ENCODE peak calls at places on chromosomes 1 and 21, in nine cellular contexts. Q, I, C, A, F, S, H, P and T are unnamed samples.

GRCh38 chr1:150405660-150406059 is 41.7 kb downstream of the RPRD2 start:
- DNase-seq in Q (no peak), I (no peak), C (no peak), A (no peak), F (no peak), S (no peak), H (no peak), P (no peak), T (no peak)

GRCh38 chr1:166903232-166903631 is 27.2 kb upstream of the TADA1 start:
- DNase-seq in Q (no peak), I (no peak), C (no peak), A (no peak), F (no peak), S (no peak), H (no peak), P (no peak), T (no peak)

GRCh38 chr1:92485374-92486250 is 1.1 kb downstream of the GFI1 start:
- DNase-seq in Q (peak), I (peak), C (peak), A (peak), F (no peak), S (no peak), H (no peak), P (peak), T (no peak)

GRCh38 chr1:164440222-164440621 is 118.8 kb upstream of the PBX1 start:
- DNase-seq in Q (no peak), I (no peak), C (no peak), A (peak), F (peak), S (no peak), H (no peak), P (peak), T (no peak)

GRCh38 chr1:212916395-212917133 is 33.8 kb upstream of the VASH2 start:
- DNase-seq in Q (no peak), I (peak), C (no peak), A (peak), F (no peak), S (peak), H (no peak), P (peak), T (no peak)

GRCh38 chr1:37989381-37989930 is 366 bp downstream of the SF3A3 start:
- DNase-seq in Q (no peak), I (peak), C (no peak), A (no peak), F (peak), S (peak), H (no peak), P (peak), T (peak)

GRCh38 chr1:109623601-109624161 is 4.0 kb downstream of the AMPD2 start:
- DNase-seq in Q (no peak), I (no peak), C (no peak), A (no peak), F (no peak), S (no peak), H (peak), P (peak), T (no peak)

GRCh38 chr1:29679828-29680558 is 443.7 kb downstream of the PTPRU start:
- DNase-seq in Q (no peak), I (no peak), C (no peak), A (no peak), F (no peak), S (no peak), H (peak), P (no peak), T (no peak)

GRCh38 chr1:53128401-53128800 is 14.0 kb downstream of the SLC1A7 start:
- DNase-seq in Q (no peak), I (peak), C (no peak), A (no peak), F (peak), S (no peak), H (no peak), P (no peak), T (no peak)

GRCh38 chr1:75014250-75014649 is 119.9 kb upstream of the LHX8 start:
- DNase-seq in Q (no peak), I (no peak), C (no peak), A (no peak), F (no peak), S (no peak), H (no peak), P (no peak), T (no peak)

GRCh38 chr1:42765832-42766722 is 751 bp downstream of the P3H1 start:
- DNase-seq in Q (peak), I (no peak), C (peak), A (peak), F (peak), S (peak), H (no peak), P (peak), T (peak)

GRCh38 chr1:165633624-165634023 is 2.6 kb downstream of the MGST3 start:
- DNase-seq in Q (no peak), I (no peak), C (no peak), A (no peak), F (no peak), S (peak), H (no peak), P (peak), T (no peak)

GRCh38 chr1:157813269-157813668 is 6.7 kb downstream of the FCRL1 start:
- DNase-seq in Q (no peak), I (no peak), C (no peak), A (no peak), F (no peak), S (no peak), H (no peak), P (no peak), T (no peak)

GRCh38 chr1:27331922-27332321 is 9.9 kb upstream of the SYTL1 start:
- DNase-seq in Q (no peak), I (peak), C (no peak), A (no peak), F (no peak), S (no peak), H (no peak), P (no peak), T (no peak)

GRCh38 chr1:110606784-110607662 is 865 bp upstream of the KCNA2 start:
- DNase-seq in Q (no peak), I (no peak), C (no peak), A (no peak), F (no peak), S (no peak), H (no peak), P (no peak), T (no peak)

GRCh38 chr1:167456926-167457325 is 61.4 kb downstream of the CD247 start:
- DNase-seq in Q (no peak), I (no peak), C (no peak), A (no peak), F (peak), S (no peak), H (no peak), P (no peak), T (no peak)

GRCh38 chr1:120178799-120179419 is 2.6 kb upstream of the SEC22B start:
- DNase-seq in Q (no peak), I (no peak), C (no peak), A (no peak), F (no peak), S (peak), H (no peak), P (no peak), T (no peak)

GRCh38 chr1:233777571-233777970 is 126.9 kb upstream of the SLC35F3 start:
- DNase-seq in Q (no peak), I (no peak), C (no peak), A (no peak), F (no peak), S (no peak), H (no peak), P (no peak), T (no peak)

GRCh38 chr1:26767714-26768113 is 20.0 kb upstream of the PIGV start:
- DNase-seq in Q (no peak), I (no peak), C (no peak), A (no peak), F (no peak), S (peak), H (no peak), P (no peak), T (no peak)

GRCh38 chr1:219416598-219417238 is 196.2 kb downstream of the ZC3H11B start:
- DNase-seq in Q (peak), I (no peak), C (peak), A (peak), F (peak), S (peak), H (peak), P (peak), T (no peak)

GRCh38 chr1:5886140-5886483 is 106.1 kb downstream of the NPHP4 start:
- DNase-seq in Q (no peak), I (no peak), C (no peak), A (no peak), F (no peak), S (no peak), H (no peak), P (no peak), T (no peak)

GRCh38 chr1:201476670-201477344 is 7.8 kb upstream of the PHLDA3 start:
- DNase-seq in Q (no peak), I (no peak), C (no peak), A (no peak), F (no peak), S (no peak), H (no peak), P (peak), T (no peak)

GRCh38 chr1:53025034-53025777 is 36.8 kb upstream of the PODN start:
- DNase-seq in Q (no peak), I (no peak), C (no peak), A (peak), F (peak), S (peak), H (no peak), P (no peak), T (peak)

GRCh38 chr21:37373539-37373938 is 7.0 kb downstream of the DYRK1A start:
- DNase-seq in Q (no peak), I (no peak), C (no peak), A (no peak), F (no peak), S (no peak), H (no peak), P (no peak), T (no peak)

GRCh38 chr1:212699839-212700596 is at the start of gene BATF3:
- DNase-seq in Q (no peak), I (peak), C (peak), A (peak), F (peak), S (no peak), H (peak), P (peak), T (peak)

GRCh38 chr1:53957231-53957818 is 11.2 kb downstream of the LRRC42 start:
- DNase-seq in Q (peak), I (no peak), C (no peak), A (no peak), F (no peak), S (peak), H (peak), P (no peak), T (peak)

GRCh38 chr1:109640285-109640865 is 15.5 kb upstream of the GSTM4 start:
- DNase-seq in Q (no peak), I (peak), C (peak), A (peak), F (peak), S (peak), H (peak), P (peak), T (peak)

GRCh38 chr1:45507893-45508292 is 7.8 kb downstream of the MMACHC start:
- DNase-seq in Q (no peak), I (no peak), C (no peak), A (no peak), F (no peak), S (no peak), H (no peak), P (no peak), T (no peak)

GRCh38 chr1:2230781-2231666 is 2.9 kb downstream of the SKI start:
- DNase-seq in Q (no peak), I (peak), C (peak), A (peak), F (no peak), S (no peak), H (no peak), P (no peak), T (no peak)

GRCh38 chr1:236603896-236604217 is 459 bp downstream of the HEATR1 start:
- DNase-seq in Q (no peak), I (no peak), C (no peak), A (no peak), F (no peak), S (peak), H (no peak), P (no peak), T (no peak)

GRCh38 chr1:62082456-62083363 is 111.9 kb upstream of the L1TD1 start:
- DNase-seq in Q (no peak), I (no peak), C (peak), A (peak), F (no peak), S (peak), H (no peak), P (peak), T (peak)

GRCh38 chr1:14712136-14712535 is 113.7 kb downstream of the KAZN start:
- DNase-seq in Q (no peak), I (no peak), C (no peak), A (no peak), F (no peak), S (no peak), H (no peak), P (no peak), T (no peak)

GRCh38 chr1:221606216-221606615 is 135.7 kb downstream of the DUSP10 start:
- DNase-seq in Q (no peak), I (no peak), C (no peak), A (no peak), F (no peak), S (no peak), H (no peak), P (no peak), T (no peak)

GRCh38 chr1:98027044-98027443 is 106.2 kb upstream of the DPYD start:
- DNase-seq in Q (no peak), I (no peak), C (no peak), A (no peak), F (no peak), S (no peak), H (no peak), P (no peak), T (no peak)

GRCh38 chr1:14390816-14391215 is 207.7 kb upstream of the KAZN start:
- DNase-seq in Q (no peak), I (no peak), C (no peak), A (no peak), F (no peak), S (no peak), H (no peak), P (no peak), T (no peak)

GRCh38 chr1:6603424-6603850 is 768 bp upstream of the KLHL21 start:
- DNase-seq in Q (no peak), I (peak), C (peak), A (peak), F (peak), S (peak), H (no peak), P (peak), T (no peak)

GRCh38 chr21:43330306-43330881 is 96.5 kb downstream of the SIK1 start:
- DNase-seq in Q (no peak), I (no peak), C (no peak), A (no peak), F (no peak), S (no peak), H (no peak), P (no peak), T (no peak)
- TF ChIP-seq POLR2A in Q (no peak), I (no peak), C (no peak), A (no peak), F (no peak), S (no peak), H (no peak), P (no peak), T (no peak)

GRCh38 chr1:155911156-155912055 is at the start of gene RIT1:
- DNase-seq in Q (no peak), I (peak), C (peak), A (peak), F (peak), S (peak), H (peak), P (peak), T (peak)
- TF ChIP-seq POLR2A in Q (no peak), I (peak), C (peak), A (no peak), F (peak), S (peak), H (peak), P (peak), T (peak)

DNA sequence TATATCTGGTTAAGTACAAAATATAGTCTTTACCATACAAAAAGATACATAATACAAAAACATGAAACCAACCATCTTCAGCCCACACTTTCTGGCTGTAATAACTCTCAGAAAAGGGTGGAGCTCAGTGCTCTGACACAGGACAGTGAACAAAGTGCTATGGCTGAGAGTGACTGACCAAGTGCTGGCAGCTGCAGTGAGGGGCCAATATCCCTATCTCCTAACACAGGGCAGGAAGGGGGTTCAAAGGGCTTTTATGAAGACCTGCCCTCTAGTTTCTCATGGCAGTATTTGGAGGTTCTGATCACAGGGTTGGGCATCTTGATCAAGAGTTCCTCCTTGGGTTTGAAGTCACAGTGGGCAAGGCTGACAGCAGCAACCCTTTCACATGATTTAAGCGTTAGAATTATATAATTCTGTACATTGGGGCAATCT is 3.9 kb downstream of the TXNIP start:
- DNase-seq in Q (no peak), I (no peak), C (peak), A (no peak), F (peak), S (no peak), H (no peak), P (no peak), T (no peak)
- TF ChIP-seq POLR2A in Q (no peak), I (no peak), C (peak), A (no peak), F (peak), S (no peak), H (no peak), P (no peak), T (no peak)

GRCh38 chr1:154405762-154406571 is 824 bp downstream of the IL6R start:
- DNase-seq in Q (no peak), I (peak), C (peak), A (peak), F (peak), S (peak), H (peak), P (peak), T (peak)

GRCh38 chr1:154406572-154406879 is 1.4 kb downstream of the IL6R start:
- DNase-seq in Q (no peak), I (no peak), C (no peak), A (no peak), F (no peak), S (no peak), H (no peak), P (no peak), T (no peak)

GRCh38 chr1:154407866-154408777 is 3.0 kb downstream of the IL6R start:
- DNase-seq in Q (no peak), I (no peak), C (no peak), A (no peak), F (peak), S (peak), H (peak), P (no peak), T (no peak)

GRCh38 chr1:154404984-154405761 is at the start of gene IL6R:
- DNase-seq in Q (peak), I (peak), C (peak), A (peak), F (peak), S (peak), H (peak), P (peak), T (peak)

GRCh38 chr1:154407021-154407865 is 2.1 kb downstream of the IL6R start:
- DNase-seq in Q (no peak), I (no peak), C (peak), A (no peak), F (peak), S (no peak), H (no peak), P (peak), T (no peak)
- TF ChIP-seq POLR2A in Q (no peak), I (no peak), C (no peak), A (no peak), F (no peak), S (no peak), H (no peak), P (no peak), T (no peak)

DNA sequence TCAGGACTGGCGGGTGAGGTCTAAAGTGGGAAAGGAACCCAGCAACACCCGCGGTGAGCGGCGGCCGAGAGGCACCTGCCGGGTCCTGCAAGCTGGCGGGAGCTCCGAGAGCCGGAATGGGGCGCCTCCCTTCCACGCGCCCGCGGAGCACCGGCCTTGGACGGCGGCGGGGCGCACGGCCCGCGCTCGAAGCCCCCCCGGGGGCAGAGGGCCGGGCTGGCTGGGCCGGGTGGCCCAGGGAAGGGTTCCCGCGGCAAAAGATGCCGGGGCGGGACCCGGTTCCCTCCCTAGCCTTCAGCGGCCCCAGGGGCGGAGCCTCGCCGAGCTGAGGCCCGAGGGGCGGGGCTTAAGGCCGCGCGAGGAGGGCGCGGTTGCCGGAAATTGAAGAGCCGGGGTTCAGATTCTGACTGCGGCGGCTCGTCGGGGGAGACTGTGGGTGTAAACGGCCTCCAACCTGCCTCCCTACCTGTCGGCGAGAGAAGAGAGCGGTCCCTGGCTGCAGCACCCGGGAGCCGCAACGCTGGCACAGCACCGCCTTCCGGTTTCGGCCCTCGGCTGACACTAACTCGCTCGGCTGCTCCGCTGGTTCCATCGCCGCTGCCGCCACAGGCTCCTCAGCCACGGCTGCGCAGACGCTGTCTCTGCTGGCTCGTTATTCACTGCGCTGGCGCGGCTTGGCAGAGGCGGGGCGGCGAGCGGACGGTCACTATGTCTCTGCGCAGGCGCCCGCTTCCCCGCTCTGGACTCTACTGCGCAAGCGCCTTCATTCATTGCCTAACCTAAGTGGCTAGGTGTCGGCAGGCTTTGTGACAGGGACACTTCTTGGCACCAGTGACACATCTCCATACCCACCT is at the start of gene RABIF:
- DNase-seq in Q (peak), I (peak), C (peak), A (peak), F (peak), S (peak), H (peak), P (peak), T (peak)
- TF ChIP-seq POLR2A in Q (peak), I (peak), C (peak), A (no peak), F (peak), S (peak), H (no peak), P (peak), T (peak)

GRCh38 chr1:246699095-246699735 is 25.0 kb upstream of the SCCPDH start:
- DNase-seq in Q (peak), I (peak), C (peak), A (peak), F (peak), S (peak), H (peak), P (peak), T (peak)
- TF ChIP-seq POLR2A in Q (no peak), I (no peak), C (no peak), A (no peak), F (no peak), S (peak), H (no peak), P (peak), T (no peak)

GRCh38 chr1:47558601-47559593 is 121.1 kb downstream of the FOXD2 start:
- DNase-seq in Q (no peak), I (no peak), C (no peak), A (no peak), F (no peak), S (no peak), H (no peak), P (no peak), T (no peak)
- TF ChIP-seq POLR2A in Q (no peak), I (no peak), C (peak), A (no peak), F (no peak), S (no peak), H (no peak), P (no peak), T (no peak)